ENCODE peak calls at places on chromosome 10, in eight cellular contexts. A is astrocyte of the spinal cord, U is AG08396, L is fibroblast of pulmonary artery, M is EL, C is T-cell, O is body of pancreas, Z is aorta. I is an unnamed sample.

GRCh38 chr10:70770001-70770400 is 15.2 kb downstream of the TBATA start:
- DNase-seq in A (no peak), O (no peak), U (no peak), M (no peak), Z (no peak), L (no peak), C (no peak), I (no peak)

GRCh38 chr10:127853868-127854768 is 38.6 kb downstream of the CLRN3 start:
- DNase-seq in L (peak; percentile 74), Z (peak; percentile 82), A (peak; percentile 52), M (peak; percentile 52), C (peak; percentile 29), O (peak; percentile 76), U (peak; percentile 86), I (peak; percentile 35)

GRCh38 chr10:75793848-75794247 is 362.4 kb downstream of the LRMDA start:
- DNase-seq in A (no peak), M (no peak), U (no peak), Z (no peak), O (no peak), C (no peak), L (no peak), I (no peak)

GRCh38 chr10:128286413-128287097 is 160.3 kb upstream of the MKI67 start:
- DNase-seq in C (no peak), A (no peak), M (no peak), O (no peak), U (no peak), L (no peak), Z (no peak), I (no peak)

GRCh38 chr10:48446785-48447184 is 140.3 kb downstream of the MAPK8 start:
- DNase-seq in M (no peak), C (no peak), A (no peak), O (no peak), Z (peak; percentile 51), U (no peak), L (no peak), I (no peak)

GRCh38 chr10:17819836-17820235 is 10.7 kb downstream of the MRC1 start:
- DNase-seq in A (no peak), O (no peak), U (no peak), Z (no peak), M (no peak), L (no peak), C (no peak), I (no peak)

GRCh38 chr10:73997479-73997805 is 474 bp upstream of the VCL start:
- DNase-seq in A (no peak), Z (no peak), M (no peak), L (no peak), O (no peak), C (peak; percentile 55), U (no peak), I (no peak)

GRCh38 chr10:11610855-11611247 is 599 bp downstream of the USP6NL start:
- DNase-seq in A (peak; percentile 48), L (peak; percentile 52), U (peak; percentile 58), Z (peak; percentile 81), O (peak; percentile 28), C (no peak), M (peak; percentile 53), I (no peak)

GRCh38 chr10:84214612-84215235 is 10.6 kb downstream of the LRIT2 start:
- DNase-seq in Z (no peak), M (peak; percentile 11), U (no peak), A (no peak), L (no peak), C (no peak), O (no peak), I (no peak)

GRCh38 chr10:101580486-101581399 is 7.3 kb downstream of the POLL start:
- DNase-seq in Z (no peak), M (no peak), A (no peak), L (no peak), C (no peak), U (no peak), O (no peak), I (no peak)

GRCh38 chr10:83122336-83122735 is 1017.0 kb upstream of the GHITM start:
- DNase-seq in A (no peak), Z (no peak), C (no peak), O (no peak), L (peak; percentile 1), M (no peak), U (no peak), I (no peak)

GRCh38 chr10:89518876-89519842 is 16.2 kb downstream of the SLC16A12 start:
- DNase-seq in A (peak; percentile 88), L (peak; percentile 70), O (peak; percentile 31), Z (no peak), M (peak; percentile 94), U (no peak), C (no peak), I (peak; percentile 92)

GRCh38 chr10:133129151-133129853 is 30.7 kb upstream of the KNDC1 start:
- DNase-seq in O (no peak), L (no peak), C (no peak), A (no peak), Z (peak; percentile 59), M (no peak), U (no peak), I (no peak)

GRCh38 chr10:13206546-13207443 is 27.4 kb downstream of the UCMA start:
- DNase-seq in C (no peak), M (no peak), A (peak; percentile 55), Z (no peak), O (no peak), L (peak; percentile 79), U (no peak), I (peak; percentile 35)

GRCh38 chr10:6669269-6669859 is 89.3 kb upstream of the PRKCQ start:
- DNase-seq in U (peak; percentile 40), A (peak; percentile 65), L (peak; percentile 80), M (peak; percentile 50), O (peak; percentile 9), Z (no peak), C (no peak), I (peak; percentile 82)

GRCh38 chr10:59757966-59758365 is 4.7 kb upstream of the MRLN start:
- DNase-seq in Z (no peak), M (peak; percentile 58), U (no peak), A (peak; percentile 75), O (no peak), C (no peak), L (peak; percentile 22), I (no peak)

GRCh38 chr10:72000073-72001025 is 36.2 kb downstream of the CHST3 start:
- DNase-seq in Z (no peak), L (no peak), A (no peak), C (no peak), M (no peak), U (no peak), O (no peak), I (no peak)

GRCh38 chr10:61992683-61993629 is 91.5 kb downstream of the ARID5B start:
- DNase-seq in L (peak; percentile 98), M (peak; percentile 77), A (peak; percentile 90), Z (no peak), O (peak; percentile 71), U (peak; percentile 66), C (peak; percentile 65), I (peak; percentile 90)

GRCh38 chr10:29773675-29774091 is 138.9 kb upstream of the SVIL start:
- DNase-seq in M (no peak), Z (no peak), A (no peak), C (no peak), L (no peak), U (no peak), O (no peak), I (no peak)

GRCh38 chr10:114500643-114501042 is 96.3 kb upstream of the AFAP1L2 start:
- DNase-seq in C (no peak), M (no peak), Z (no peak), U (no peak), A (no peak), O (no peak), L (no peak), I (no peak)

GRCh38 chr10:124225468-124226270 is 132.3 kb upstream of the CHST15 start:
- DNase-seq in A (no peak), M (no peak), L (no peak), U (no peak), C (peak; percentile 27), Z (peak; percentile 59), O (no peak), I (no peak)

GRCh38 chr10:44724415-44725174 is 186.5 kb upstream of the TMEM72 start:
- DNase-seq in O (no peak), L (peak; percentile 51), C (no peak), A (peak; percentile 54), Z (no peak), U (peak; percentile 52), M (peak; percentile 79), I (peak; percentile 77)

GRCh38 chr10:13829790-13830189 is 243.0 kb downstream of the PRPF18 start:
- DNase-seq in C (no peak), M (no peak), O (no peak), L (no peak), Z (no peak), A (no peak), U (no peak), I (no peak)

GRCh38 chr10:12787297-12787696 is 214.2 kb downstream of the CCDC3 start:
- DNase-seq in Z (no peak), A (peak; percentile 26), L (no peak), C (no peak), O (no peak), M (no peak), U (no peak), I (no peak)

GRCh38 chr10:70695241-70696030 is 23.1 kb downstream of the ADAMTS14 start:
- DNase-seq in O (no peak), A (no peak), L (no peak), U (no peak), C (no peak), M (peak; percentile 44), Z (no peak), I (no peak)

GRCh38 chr10:123995461-123996131 is 97.8 kb downstream of the CHST15 start:
- DNase-seq in L (peak; percentile 58), Z (peak; percentile 90), U (peak; percentile 88), C (no peak), A (peak; percentile 95), M (peak; percentile 95), O (peak; percentile 46), I (peak; percentile 92)